ENCODE peak calls at places on chromosomes 7 and 10, in four cellular contexts. K is ovary; J is body of pancreas; D is effector memory CD4-positive, alpha-beta T cell. G is an unnamed sample.

GRCh38 chr10:122498521-122498920 is 37.2 kb downstream of the HTRA1 start:
- DNase-seq in K (no peak), J (no peak), D (no peak), G (no peak)

GRCh38 chr10:35574924-35575352 is 30.2 kb upstream of the GJD4 start:
- DNase-seq in K (no peak), J (no peak), D (no peak), G (peak; percentile 31)

GRCh38 chr7:106139253-106140251 is 27.4 kb upstream of the SYPL1 start:
- DNase-seq in K (no peak), J (no peak), D (no peak), G (no peak)

GRCh38 chr7:80386686-80387085 is 125.2 kb downstream of the GNAT3 start:
- DNase-seq in K (no peak), J (no peak), D (no peak), G (no peak)

GRCh38 chr7:82821037-82821436 is 341.6 kb downstream of the PCLO start:
- DNase-seq in K (no peak), J (no peak), D (no peak), G (no peak)

GRCh38 chr7:140551334-140552239 is 72.3 kb upstream of the MKRN1 start:
- DNase-seq in K (no peak), J (no peak), D (no peak), G (no peak)

GRCh38 chr10:114937962-114938817 is at the start of gene TRUB1:
- DNase-seq in K (peak; percentile 91), J (peak; percentile 94), D (peak; percentile 81), G (peak; percentile 85)

GRCh38 chr10:88553116-88553752 is 29.9 kb downstream of the RNLS start:
- DNase-seq in K (peak; percentile 40), J (peak; percentile 50), D (peak; percentile 8), G (peak; percentile 56)

GRCh38 chr7:7639421-7639820 is 1.1 kb upstream of the UMAD1 start:
- DNase-seq in K (no peak), J (no peak), D (no peak), G (no peak)

GRCh38 chr7:70630647-70631457 is 501.1 kb upstream of the GALNT17 start:
- DNase-seq in K (peak; percentile 31), J (no peak), D (no peak), G (no peak)

GRCh38 chr10:32139223-32140073 is 83.2 kb upstream of the KIF5B start:
- DNase-seq in K (peak; percentile 58), J (peak; percentile 50), D (no peak), G (peak; percentile 85)

GRCh38 chr7:98802088-98802780 is 67.6 kb downstream of the TMEM130 start:
- DNase-seq in K (no peak), J (no peak), D (no peak), G (no peak)

GRCh38 chr7:22860337-22860736 is 37.7 kb upstream of the TOMM7 start:
- DNase-seq in K (no peak), J (no peak), D (no peak), G (no peak)

GRCh38 chr10:58189269-58189668 is 78.4 kb downstream of the IPMK start:
- DNase-seq in K (no peak), J (no peak), D (no peak), G (peak; percentile 40)

GRCh38 chr7:25968205-25968993 is 183.6 kb upstream of the NFE2L3 start:
- DNase-seq in K (no peak), J (peak; percentile 36), D (no peak), G (no peak)

GRCh38 chr10:19745672-19746071 is 70.6 kb upstream of the PLXDC2 start:
- DNase-seq in K (no peak), J (no peak), D (no peak), G (no peak)

GRCh38 chr7:79774150-79774549 is 320.7 kb upstream of the MAGI2 start:
- DNase-seq in K (no peak), J (no peak), D (no peak), G (no peak)

GRCh38 chr7:44072364-44073231 is 7.2 kb upstream of the PGAM2 start:
- DNase-seq in K (peak; percentile 84), J (peak; percentile 52), D (peak; percentile 6), G (peak; percentile 44)

GRCh38 chr10:102069066-102069465 is 3.9 kb downstream of the HPS6 start:
- DNase-seq in K (no peak), J (no peak), D (no peak), G (no peak)

DNA sequence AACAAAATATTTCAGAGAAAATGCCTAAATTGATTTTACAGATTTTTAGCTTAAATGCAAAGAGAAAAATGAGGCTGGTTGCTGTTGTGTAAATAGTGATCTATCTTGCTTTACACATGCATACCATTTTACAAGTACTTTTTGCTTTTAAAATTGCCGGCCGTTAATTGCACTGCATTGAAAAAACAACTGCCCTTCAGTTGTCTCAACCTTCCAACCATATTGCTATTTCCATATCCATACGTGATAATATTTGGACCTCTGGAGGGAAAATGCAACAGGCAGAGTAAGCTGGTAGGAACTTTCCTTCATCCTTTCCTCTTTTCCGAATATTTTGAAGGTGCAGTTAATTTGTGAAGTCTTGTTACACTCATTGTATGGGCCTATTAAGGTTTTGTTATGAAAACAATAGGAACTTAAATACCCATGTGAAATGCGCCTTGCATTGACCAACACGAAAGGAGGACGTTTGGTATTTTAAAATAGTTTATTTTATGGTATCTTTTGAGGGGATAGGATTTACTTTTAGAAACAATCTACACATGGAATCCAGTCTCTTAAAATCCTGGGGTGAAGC is 11.3 kb downstream of the BMI1 start:
- DNase-seq in K (no peak), J (no peak), D (no peak), G (no peak)
- H3K27me3 ChIP-seq in K (peaks cover 7% of the 10 kb centered on the region), J (peaks cover 11% of the 10 kb centered on the region), D (peaks cover 16% of the 10 kb centered on the region), G (peaks cover 26% of the 10 kb centered on the region)

DNA sequence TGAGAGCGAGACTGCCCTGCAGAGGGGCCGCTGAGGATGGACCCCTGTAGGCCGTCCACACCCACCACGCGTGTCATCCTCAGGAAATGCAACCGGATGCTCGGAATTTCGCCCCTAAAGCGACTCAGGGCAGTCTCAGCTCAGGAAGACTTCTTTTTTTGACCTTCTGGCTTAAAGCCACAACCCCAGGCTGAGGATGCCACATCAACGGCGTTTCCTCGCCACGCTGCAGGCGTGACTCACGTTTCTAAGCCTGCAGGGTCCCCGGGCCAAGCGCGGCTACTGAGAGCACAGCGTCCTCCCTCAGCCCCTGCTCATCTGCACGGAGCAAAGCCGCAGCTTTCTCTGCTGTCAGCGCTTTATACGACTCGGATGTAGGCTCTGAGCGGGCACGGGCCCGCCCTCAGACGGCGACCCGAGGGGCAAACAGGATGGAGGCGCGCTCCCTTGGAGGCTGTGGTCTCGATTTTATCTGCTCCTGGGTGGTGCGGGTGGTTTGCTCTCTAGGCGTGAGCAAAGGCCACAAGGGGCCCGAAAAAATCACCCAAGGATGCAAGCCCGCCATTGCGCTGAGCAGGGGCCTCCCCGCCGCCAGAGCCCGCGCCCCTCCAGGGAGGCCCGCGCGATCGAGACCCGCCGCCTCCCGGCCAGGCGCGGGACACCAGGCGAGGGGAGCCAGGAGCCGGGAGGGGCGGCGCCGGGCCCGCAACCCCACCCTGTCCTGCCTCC is 726 bp upstream of the INSIG1 start:
- DNase-seq in K (peak; percentile 76), J (peak; percentile 64), D (peak; percentile 75), G (peak; percentile 27)
- H3K27me3 ChIP-seq in K (no peaks in the 10 kb centered on the region), J (no peaks in the 10 kb centered on the region), D (no peaks in the 10 kb centered on the region), G (no peaks in the 10 kb centered on the region)

GRCh38 chr7:27108390-27109127 is 6.1 kb upstream of the HOXA2 start:
- DNase-seq in K (peak; percentile 59), J (no peak), D (no peak), G (no peak)
- H3K27me3 ChIP-seq in K (peaks cover 3% of the 10 kb centered on the region), J (no peaks in the 10 kb centered on the region), D (peaks cover 13% of the 10 kb centered on the region), G (peaks cover 14% of the 10 kb centered on the region)

DNA sequence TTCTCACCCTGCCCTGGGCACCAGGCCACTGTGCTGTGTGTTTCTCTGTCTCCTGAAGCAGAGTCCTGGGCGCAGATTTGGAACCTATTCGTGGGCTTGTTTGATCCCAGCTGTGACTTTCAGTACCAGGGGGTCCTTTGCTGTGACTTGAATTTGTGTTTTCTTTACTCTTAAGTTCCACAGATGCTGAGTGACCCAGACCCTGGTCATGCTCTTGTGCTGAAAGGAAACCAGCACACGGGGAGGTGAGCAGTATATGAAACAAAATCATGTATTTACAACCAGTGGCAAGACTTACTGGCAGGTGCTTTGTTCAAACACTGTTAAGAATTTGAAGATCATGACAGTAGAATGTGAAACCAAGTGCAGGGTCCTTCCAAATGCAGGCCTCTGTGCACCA is 89.2 kb upstream of the PRSS58 start:
- DNase-seq in K (no peak), J (no peak), D (no peak), G (no peak)
- H3K27me3 ChIP-seq in K (no peaks in the 10 kb centered on the region), J (no peaks in the 10 kb centered on the region), D (no peaks in the 10 kb centered on the region), G (peaks cover 1% of the 10 kb centered on the region)

GRCh38 chr10:117530791-117531190 is 11.8 kb upstream of the EMX2 start:
- DNase-seq in K (no peak), J (no peak), D (no peak), G (no peak)

GRCh38 chr10:117533507-117534281 is 8.9 kb upstream of the EMX2 start:
- DNase-seq in K (no peak), J (no peak), D (no peak), G (no peak)

GRCh38 chr10:117532003-117532385 is 10.6 kb upstream of the EMX2 start:
- DNase-seq in K (no peak), J (no peak), D (no peak), G (no peak)

GRCh38 chr10:117531371-117532002 is 11.1 kb upstream of the EMX2 start:
- DNase-seq in K (no peak), J (no peak), D (no peak), G (no peak)

GRCh38 chr10:117532451-117533107 is 10.0 kb upstream of the EMX2 start:
- DNase-seq in K (no peak), J (no peak), D (no peak), G (no peak)
- H3K27me3 ChIP-seq in K (no peaks in the 10 kb centered on the region), J (no peaks in the 10 kb centered on the region), D (peaks cover 29% of the 10 kb centered on the region), G (peaks cover 44% of the 10 kb centered on the region)

DNA sequence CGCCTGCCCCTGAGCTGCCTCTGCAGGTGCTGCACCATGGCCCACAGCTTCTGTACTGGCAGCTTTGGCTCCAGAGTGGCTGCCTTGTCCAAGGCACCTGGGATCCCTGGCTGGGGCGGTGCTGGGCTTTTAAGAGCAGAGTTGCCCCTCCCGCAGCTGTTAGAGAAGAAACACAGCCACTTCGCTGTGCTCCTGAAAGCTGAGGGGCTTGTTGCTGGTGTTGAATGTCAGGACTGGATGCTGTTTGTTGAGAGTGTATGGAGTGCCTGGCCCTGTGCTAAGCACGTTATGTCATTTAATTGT is 6.2 kb downstream of the FAM241B start:
- DNase-seq in K (no peak), J (no peak), D (no peak), G (no peak)
- H3K27me3 ChIP-seq in K (no peaks in the 10 kb centered on the region), J (no peaks in the 10 kb centered on the region), D (no peaks in the 10 kb centered on the region), G (peaks cover under 1% of the 10 kb centered on the region)

GRCh38 chr7:130734525-130735272 is 692 bp upstream of the KLF14 start:
- DNase-seq in K (no peak), J (no peak), D (no peak), G (no peak)
- H3K27me3 ChIP-seq in K (no peaks in the 10 kb centered on the region), J (no peaks in the 10 kb centered on the region), D (peaks cover 55% of the 10 kb centered on the region), G (peaks cover 20% of the 10 kb centered on the region)

G was measured in BJ.